ENCODE peak calls at places on chromosomes 6 and 20, in six cellular contexts. C is AG10803, T is upper lobe of right lung, L is adrenal gland, Z is AG09309, P is ascending aorta. W is an unnamed sample.

GRCh38 chr20:6848041-6848440 is 80.6 kb downstream of the BMP2 start:
- DNase-seq in C (no peak), T (no peak), L (no peak), Z (no peak), P (no peak), W (no peak)

GRCh38 chr6:137051790-137052472 is 7.2 kb upstream of the IL20RA start:
- DNase-seq in C (no peak), T (no peak), L (peak), Z (no peak), P (no peak), W (no peak)

GRCh38 chr6:161272600-161273355 is 1.1 kb downstream of the AGPAT4 start:
- DNase-seq in C (peak), T (no peak), L (no peak), Z (peak), P (no peak), W (no peak)

GRCh38 chr20:20317195-20318113 is 50.5 kb upstream of the INSM1 start:
- DNase-seq in C (no peak), T (no peak), L (no peak), Z (no peak), P (no peak), W (no peak)

GRCh38 chr6:15317934-15318902 is 72.3 kb downstream of the JARID2 start:
- DNase-seq in C (no peak), T (no peak), L (peak), Z (no peak), P (no peak), W (no peak)

GRCh38 chr6:170445984-170446383 is 107.1 kb downstream of the PSMB1 start:
- DNase-seq in C (no peak), T (no peak), L (no peak), Z (no peak), P (no peak), W (no peak)

GRCh38 chr6:170067257-170067656 is 223.6 kb downstream of the DLL1 start:
- DNase-seq in C (no peak), T (no peak), L (no peak), Z (no peak), P (no peak), W (no peak)

GRCh38 chr6:145483191-145483996 is 251.9 kb downstream of the EPM2A start:
- DNase-seq in C (no peak), T (no peak), L (no peak), Z (no peak), P (no peak), W (no peak)

GRCh38 chr20:58706975-58707681 is 14.5 kb downstream of the NPEPL1 start:
- DNase-seq in C (no peak), T (peak), L (no peak), Z (no peak), P (no peak), W (no peak)

GRCh38 chr6:69416739-69417138 is 380.1 kb downstream of the LMBRD1 start:
- DNase-seq in C (peak), T (no peak), L (peak), Z (no peak), P (no peak), W (no peak)

GRCh38 chr20:8913452-8913851 is 155.4 kb upstream of the PLCB4 start:
- DNase-seq in C (no peak), T (no peak), L (no peak), Z (no peak), P (no peak), W (no peak)

GRCh38 chr20:54980321-54980960 is 505.0 kb downstream of the DOK5 start:
- DNase-seq in C (no peak), T (no peak), L (no peak), Z (no peak), P (no peak), W (no peak)

DNA sequence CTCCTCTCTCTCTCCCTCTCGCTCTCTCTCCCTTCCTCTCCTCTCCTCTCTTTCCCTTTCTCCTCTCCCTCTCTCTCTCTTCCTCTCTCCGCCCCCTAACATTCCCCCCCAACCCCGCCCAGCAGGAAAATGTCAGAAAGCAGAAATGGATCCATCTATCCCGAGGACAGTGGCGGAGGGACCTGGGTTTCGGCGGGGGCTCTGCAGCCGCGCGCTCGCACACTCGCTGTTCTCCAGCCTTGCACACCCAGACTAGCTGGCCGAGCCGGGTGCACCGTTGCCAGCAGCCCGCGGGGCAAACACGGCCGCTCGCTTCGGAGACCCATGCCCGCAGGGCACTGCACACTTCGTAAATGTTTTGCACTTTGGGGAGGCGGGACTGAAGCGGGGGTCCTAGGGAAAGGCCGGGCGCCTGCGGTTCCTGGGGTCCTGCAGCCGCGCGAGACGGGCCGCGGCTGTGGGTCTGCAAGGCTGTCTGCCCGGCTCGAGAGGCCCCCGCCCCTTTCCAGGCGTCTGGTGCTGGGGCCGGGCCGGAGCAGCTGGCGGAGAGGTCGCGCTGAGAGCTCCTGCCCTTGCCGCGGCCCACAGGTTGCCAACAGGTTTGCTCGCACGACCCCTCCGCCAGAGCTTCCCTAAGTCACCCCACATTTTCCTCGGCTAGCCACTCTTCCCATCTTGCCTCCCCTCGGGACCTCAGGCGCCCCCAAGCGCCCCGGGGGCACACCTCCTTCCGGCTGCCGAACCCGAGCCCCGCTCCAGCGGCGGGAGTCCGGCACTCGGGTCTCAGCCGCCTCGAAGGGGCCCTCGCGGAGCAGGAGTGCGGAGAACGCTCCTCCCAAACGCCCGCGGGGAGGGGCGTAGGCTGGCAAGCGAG is 818 bp upstream of the MDGA1 start:
- DNase-seq in C (peak), T (peak), L (peak), Z (no peak), P (no peak), W (no peak)
- TF ChIP-seq CTCF in C (no peak), T (no peak), L (no peak), Z (no peak), P (no peak), W (no peak)

DNA sequence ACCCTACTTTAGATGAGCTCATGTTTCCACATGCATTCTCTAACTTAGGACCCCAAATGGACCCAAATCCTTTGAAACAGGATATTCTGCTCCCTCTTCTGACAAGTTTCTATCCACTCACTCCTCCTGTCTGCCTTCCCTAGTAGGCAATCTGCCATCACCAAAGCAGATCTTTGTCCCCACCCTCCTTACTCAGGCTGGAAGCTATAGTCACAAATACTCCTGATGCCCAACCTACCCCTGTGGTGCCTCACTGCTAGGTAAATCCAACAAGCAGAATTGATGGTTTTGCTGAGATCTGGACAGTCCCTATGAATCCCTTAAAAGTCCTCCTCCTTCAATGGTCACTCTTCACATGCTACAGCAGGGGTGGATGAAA is 21.7 kb downstream of the ELOVL5 start:
- DNase-seq in C (peak), T (no peak), L (no peak), Z (no peak), P (no peak), W (no peak)
- H3K4me3 ChIP-seq in C (no peak), T (no peak), L (no peak), Z (no peak), P (no peak), W (no peak)

GRCh38 chr6:156808287-156808686 is 31.1 kb downstream of the ARID1B start:
- DNase-seq in C (peak), T (no peak), L (peak), Z (no peak), P (no peak), W (no peak)

GRCh38 chr6:156807795-156808194 is 30.6 kb downstream of the ARID1B start:
- DNase-seq in C (no peak), T (no peak), L (no peak), Z (no peak), P (no peak), W (no peak)

GRCh38 chr6:156807028-156807427 is 29.9 kb downstream of the ARID1B start:
- DNase-seq in C (no peak), T (no peak), L (no peak), Z (no peak), P (no peak), W (no peak)

GRCh38 chr6:156809446-156810178 is 32.4 kb downstream of the ARID1B start:
- DNase-seq in C (no peak), T (no peak), L (no peak), Z (no peak), P (no peak), W (no peak)

GRCh38 chr6:156809034-156809433 is 31.9 kb downstream of the ARID1B start:
- DNase-seq in C (peak), T (no peak), L (peak), Z (peak), P (no peak), W (no peak)
- TF ChIP-seq CTCF in C (no peak), T (no peak), L (no peak), Z (no peak), P (no peak), W (no peak)

DNA sequence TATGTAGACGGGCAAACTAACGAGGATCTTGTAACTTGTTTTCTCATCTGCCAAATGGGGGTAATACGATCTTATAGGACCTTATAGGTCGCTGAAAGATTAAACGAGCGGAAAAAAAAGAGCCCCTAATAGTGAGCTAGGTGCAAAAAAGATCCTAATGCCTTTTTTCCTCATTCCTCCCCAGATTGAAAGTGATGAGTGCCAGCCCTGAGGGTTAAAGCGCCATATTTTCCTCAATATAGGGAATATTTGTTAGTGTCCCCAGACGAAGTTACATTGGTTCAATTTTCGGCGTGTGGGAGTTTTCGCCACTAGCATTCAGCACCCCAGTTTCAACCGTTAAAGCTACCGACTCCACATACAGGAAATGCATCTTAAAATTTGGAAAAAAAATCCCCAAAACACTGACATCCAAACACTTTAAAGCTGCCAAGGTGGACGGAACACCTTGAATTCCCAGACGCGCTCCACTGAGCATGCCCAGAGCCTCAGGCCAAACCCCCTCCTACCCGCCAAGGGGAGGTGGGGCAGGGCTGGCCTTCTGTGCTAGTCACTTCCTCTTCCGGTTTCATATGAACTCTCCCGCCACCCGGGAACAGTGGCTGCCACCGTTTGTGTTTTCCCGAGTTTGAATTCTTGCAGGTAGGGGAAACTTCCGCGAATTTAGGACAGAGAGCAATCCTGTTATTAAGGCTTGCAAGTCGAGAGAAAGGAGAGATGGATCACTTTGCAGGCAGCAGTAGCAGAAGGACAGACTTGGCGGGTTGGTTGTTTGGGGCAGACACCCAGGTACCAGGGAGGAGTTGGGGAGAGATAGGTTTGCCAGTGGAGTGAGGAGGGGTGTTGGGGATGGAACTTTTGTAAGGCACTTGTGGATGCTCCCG is at the start of gene PRIM2:
- DNase-seq in C (peak), T (peak), L (peak), Z (no peak), P (peak), W (no peak)
- H3K4me3 ChIP-seq in C (peak), T (peak), L (peak), Z (peak), P (peak), W (peak)

DNA sequence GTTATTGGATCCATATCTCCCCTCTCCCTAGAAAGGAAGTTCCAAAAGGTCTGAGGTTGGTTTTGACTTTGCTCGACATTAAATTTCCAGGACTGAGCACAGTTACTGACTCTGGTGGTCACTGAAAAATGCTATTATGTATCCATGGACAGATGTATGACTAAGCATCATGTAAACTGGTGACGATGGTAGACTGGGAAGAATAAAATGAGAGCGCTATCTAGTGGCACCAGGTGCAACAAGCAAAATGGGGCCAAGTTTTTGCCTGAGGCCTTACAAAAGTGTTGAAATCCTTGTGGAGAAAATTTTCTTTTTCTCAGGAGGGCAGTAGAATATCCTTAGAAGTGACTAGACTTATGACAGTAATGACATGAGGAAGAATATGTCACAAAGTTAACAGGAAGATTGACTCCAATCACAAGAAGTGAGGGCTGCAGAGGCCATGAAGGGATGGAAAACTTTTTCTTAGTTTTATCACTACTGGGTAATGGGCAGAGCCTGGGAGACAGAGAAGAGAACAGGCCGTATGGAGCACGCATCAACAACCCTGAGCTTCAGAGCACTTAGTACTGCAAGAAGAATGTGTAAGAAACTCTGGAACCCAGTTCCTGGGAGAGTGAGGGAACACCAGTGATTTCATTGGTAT is 88.9 kb upstream of the ELOVL5 start:
- DNase-seq in C (peak), T (no peak), L (peak), Z (peak), P (no peak), W (peak)
- TF ChIP-seq CTCF in C (peak), T (peak), L (peak), Z (peak), P (no peak), W (peak)

DNA sequence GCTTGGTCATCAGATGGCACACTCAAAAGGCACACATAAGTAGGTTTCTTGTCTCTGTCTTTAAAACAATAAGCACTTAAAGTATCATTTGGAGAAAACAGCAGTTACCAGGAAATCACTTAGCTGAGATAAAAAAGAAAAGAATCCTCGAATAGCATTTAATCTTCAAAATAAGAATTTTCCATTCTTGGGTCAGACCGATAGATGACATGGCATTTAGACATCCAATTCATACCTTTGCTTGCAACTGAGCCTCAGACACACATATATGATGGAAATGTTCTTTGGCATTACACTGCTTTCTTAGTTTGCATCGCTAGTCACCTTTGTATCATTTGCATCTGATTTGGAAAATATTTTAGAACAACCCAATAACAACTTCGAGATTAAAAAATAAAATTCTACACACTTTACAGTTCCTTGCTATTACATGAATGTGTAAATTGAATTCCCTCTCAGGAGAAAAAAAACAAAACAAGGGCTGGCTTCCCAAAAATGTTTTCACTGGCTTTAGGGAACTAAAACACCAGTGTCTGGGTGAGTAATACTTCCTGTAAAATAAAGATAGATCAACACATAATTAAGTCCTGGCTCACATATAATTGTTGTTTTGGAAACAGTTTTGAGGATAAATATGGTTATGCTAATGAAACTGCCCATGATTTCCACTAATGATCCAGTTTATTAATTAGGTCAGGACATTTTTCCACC is 1.3 kb upstream of the RNF217 start:
- DNase-seq in C (peak), T (no peak), L (no peak), Z (no peak), P (no peak), W (no peak)
- H3K4me3 ChIP-seq in C (peak), T (peak), L (no peak), Z (peak), P (peak), W (peak)

DNA sequence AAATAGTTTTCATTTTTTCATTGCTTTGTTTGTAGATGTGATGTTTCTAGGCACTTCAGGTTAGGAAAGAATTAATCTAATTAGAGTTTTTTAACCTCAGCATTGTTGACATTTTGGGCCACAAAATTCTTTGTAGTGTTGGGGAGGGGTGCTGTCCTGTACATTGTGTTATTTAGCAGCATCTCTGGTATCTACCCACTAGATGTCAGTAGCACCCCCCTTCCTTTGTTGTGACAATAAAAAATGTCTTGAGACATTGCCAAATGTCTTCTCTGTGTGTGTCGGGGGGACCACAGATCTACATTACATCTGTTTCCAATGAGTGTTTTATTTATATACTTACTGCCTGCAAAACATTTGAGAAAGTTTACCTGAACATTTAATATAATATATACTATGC is 45.6 kb downstream of the EYA4 start:
- DNase-seq in C (peak), T (no peak), L (no peak), Z (no peak), P (no peak), W (no peak)
- TF ChIP-seq CTCF in C (peak), T (peak), L (no peak), Z (peak), P (no peak), W (peak)

GRCh38 chr20:42274977-42275376 is 656.8 kb upstream of the CHD6 start:
- DNase-seq in C (no peak), T (no peak), L (no peak), Z (no peak), P (no peak), W (no peak)

GRCh38 chr20:42267793-42268381 is 649.7 kb upstream of the CHD6 start:
- DNase-seq in C (no peak), T (no peak), L (no peak), Z (no peak), P (no peak), W (no peak)

GRCh38 chr20:42272516-42272915 is 654.3 kb upstream of the CHD6 start:
- DNase-seq in C (no peak), T (no peak), L (no peak), Z (no peak), P (no peak), W (no peak)

GRCh38 chr20:42270539-42270938 is 652.4 kb upstream of the CHD6 start:
- DNase-seq in C (no peak), T (no peak), L (no peak), Z (no peak), P (no peak), W (no peak)
- H3K4me3 ChIP-seq in C (no peak), T (no peak), L (no peak), Z (no peak), P (no peak), W (no peak)